ENCODE peak calls at places on chromosomes 2 and 18, in five cellular contexts. G, S, K, H and I are unnamed samples.

GRCh38 chr18:46215902-46216723 is 111.9 kb downstream of the HAUS1 start:
- DNase-seq in G (peak; percentile 6), S (no peak), K (no peak), H (no peak), I (no peak)

GRCh38 chr2:237319086-237319820 is 94.7 kb downstream of the COL6A3 start:
- DNase-seq in G (no peak), S (no peak), K (peak; percentile 51), H (no peak), I (no peak)

GRCh38 chr2:149894760-149895159 is 307.2 kb upstream of the MMADHC start:
- DNase-seq in G (no peak), S (no peak), K (no peak), H (no peak), I (no peak)

GRCh38 chr2:171615071-171615470 is 72.2 kb upstream of the DYNC1I2 start:
- DNase-seq in G (no peak), S (peak; percentile 31), K (no peak), H (no peak), I (no peak)

GRCh38 chr2:41618754-41619153 is 429.1 kb upstream of the PKDCC start:
- DNase-seq in G (no peak), S (no peak), K (no peak), H (no peak), I (no peak)

GRCh38 chr18:34493566-34494358 is 216.3 kb upstream of the DTNA start:
- DNase-seq in G (peak; percentile 11), S (peak; percentile 3), K (peak; percentile 56), H (no peak), I (peak; percentile 19)

GRCh38 chr18:3015203-3015590 is 2.3 kb upstream of the LPIN2 start:
- DNase-seq in G (peak; percentile 88), S (peak; percentile 85), K (no peak), H (no peak), I (peak; percentile 21)

GRCh38 chr2:65566617-65567016 is 134.2 kb upstream of the SPRED2 start:
- DNase-seq in G (no peak), S (no peak), K (no peak), H (no peak), I (peak; percentile 81)

GRCh38 chr2:210199186-210199765 is 26.0 kb downstream of the ACADL start:
- DNase-seq in G (peak; percentile 47), S (peak; percentile 26), K (no peak), H (no peak), I (peak; percentile 59)

GRCh38 chr2:20620696-20621365 is 30.1 kb downstream of the HS1BP3 start:
- DNase-seq in G (no peak), S (no peak), K (peak; percentile 81), H (no peak), I (no peak)